ENCODE peak calls at places on chromosomes 3 and 15, in six cellular contexts. U is WTC11, I is GM12878, R is HCT116, C is HepG2, Q is H1. N is an unnamed sample.

GRCh38 chr3:119604878-119605277 is 7.2 kb downstream of the PLA1A start:
- DNase-seq in U (no peak), I (no peak), R (no peak), C (no peak), Q (no peak), N (no peak)

GRCh38 chr15:67972377-67972776 is 81.7 kb upstream of the PIAS1 start:
- DNase-seq in U (no peak), I (no peak), R (no peak), C (no peak), Q (no peak), N (no peak)

GRCh38 chr3:143977326-143978262 is 6.0 kb downstream of the DIPK2A start:
- DNase-seq in U (no peak), I (no peak), R (no peak), C (no peak), Q (no peak), N (no peak)

GRCh38 chr3:48399387-48400172 is 27.6 kb downstream of the FBXW12 start:
- DNase-seq in U (no peak), I (no peak), R (no peak), C (no peak), Q (no peak), N (no peak)

GRCh38 chr3:177787279-177788041 is 590.2 kb upstream of the TBL1XR1 start:
- DNase-seq in U (no peak), I (no peak), R (no peak), C (no peak), Q (no peak), N (no peak)

GRCh38 chr3:17322106-17322793 is 420.2 kb downstream of the TBC1D5 start:
- DNase-seq in U (no peak), I (no peak), R (no peak), C (no peak), Q (no peak), N (no peak)

GRCh38 chr3:27521179-27521871 is 37.1 kb upstream of the SLC4A7 start:
- DNase-seq in U (no peak), I (no peak), R (no peak), C (peak), Q (no peak), N (no peak)

GRCh38 chr15:91268510-91268909 is 168.5 kb downstream of the SV2B start:
- DNase-seq in U (peak), I (no peak), R (peak), C (no peak), Q (no peak), N (peak)

GRCh38 chr15:60798821-60799220 is 319.9 kb upstream of the ICE2 start:
- DNase-seq in U (no peak), I (peak), R (no peak), C (peak), Q (no peak), N (no peak)

GRCh38 chr3:15497984-15498383 is 23.5 kb downstream of the COLQ start:
- DNase-seq in U (no peak), I (no peak), R (no peak), C (no peak), Q (no peak), N (no peak)

GRCh38 chr3:28134792-28135375 is 106.5 kb upstream of the CMC1 start:
- DNase-seq in U (no peak), I (no peak), R (no peak), C (peak), Q (no peak), N (no peak)

GRCh38 chr3:148763921-148764320 is 63.7 kb upstream of the CPB1 start:
- DNase-seq in U (no peak), I (no peak), R (no peak), C (no peak), Q (no peak), N (no peak)

GRCh38 chr3:12545473-12545791 is at the start of gene MKRN2OS:
- DNase-seq in U (peak), I (no peak), R (peak), C (no peak), Q (no peak), N (no peak)

GRCh38 chr3:173796865-173797264 is 399.3 kb downstream of the NLGN1 start:
- DNase-seq in U (no peak), I (no peak), R (no peak), C (no peak), Q (no peak), N (no peak)

GRCh38 chr3:197613187-197613586 is 57.4 kb upstream of the BDH1 start:
- DNase-seq in U (no peak), I (no peak), R (no peak), C (no peak), Q (no peak), N (no peak)

GRCh38 chr3:111236833-111237713 is 165.5 kb downstream of the NECTIN3 start:
- DNase-seq in U (no peak), I (no peak), R (no peak), C (no peak), Q (no peak), N (no peak)
- TF ChIP-seq SP1 in U (no peak), I (no peak), R (no peak), C (no peak), Q (no peak), N (no peak)

DNA sequence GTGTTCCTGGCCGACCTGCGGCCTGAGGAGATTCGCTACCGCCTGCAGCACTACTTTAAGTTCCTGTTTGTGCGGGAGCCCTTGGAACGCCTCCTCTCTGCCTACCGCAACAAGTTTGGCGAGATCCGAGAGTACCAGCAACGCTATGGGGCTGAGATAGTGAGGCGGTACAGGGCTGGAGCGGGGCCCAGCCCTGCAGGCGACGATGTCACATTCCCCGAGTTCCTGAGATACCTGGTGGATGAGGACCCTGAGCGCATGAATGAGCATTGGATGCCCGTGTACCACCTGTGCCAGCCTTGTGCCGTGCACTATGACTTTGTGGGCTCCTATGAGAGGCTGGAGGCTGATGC is 970 bp downstream of the CHST14 start:
- DNase-seq in U (peak), I (no peak), R (no peak), C (peak), Q (peak), N (no peak)
- TF ChIP-seq SP1 in U (no peak), I (no peak), R (no peak), C (no peak), Q (no peak), N (no peak)

GRCh38 chr3:125107861-125108567 is 52.2 kb upstream of the HEG1 start:
- DNase-seq in U (no peak), I (peak), R (no peak), C (no peak), Q (no peak), N (no peak)
- TF ChIP-seq SP1 in U (no peak), I (no peak), R (no peak), C (no peak), Q (no peak), N (no peak)

GRCh38 chr3:126147932-126148683 is 32.3 kb downstream of the ALDH1L1 start:
- DNase-seq in U (peak), I (no peak), R (no peak), C (no peak), Q (no peak), N (peak)
- TF ChIP-seq SP1 in U (no peak), I (no peak), R (no peak), C (no peak), Q (no peak), N (no peak)

DNA sequence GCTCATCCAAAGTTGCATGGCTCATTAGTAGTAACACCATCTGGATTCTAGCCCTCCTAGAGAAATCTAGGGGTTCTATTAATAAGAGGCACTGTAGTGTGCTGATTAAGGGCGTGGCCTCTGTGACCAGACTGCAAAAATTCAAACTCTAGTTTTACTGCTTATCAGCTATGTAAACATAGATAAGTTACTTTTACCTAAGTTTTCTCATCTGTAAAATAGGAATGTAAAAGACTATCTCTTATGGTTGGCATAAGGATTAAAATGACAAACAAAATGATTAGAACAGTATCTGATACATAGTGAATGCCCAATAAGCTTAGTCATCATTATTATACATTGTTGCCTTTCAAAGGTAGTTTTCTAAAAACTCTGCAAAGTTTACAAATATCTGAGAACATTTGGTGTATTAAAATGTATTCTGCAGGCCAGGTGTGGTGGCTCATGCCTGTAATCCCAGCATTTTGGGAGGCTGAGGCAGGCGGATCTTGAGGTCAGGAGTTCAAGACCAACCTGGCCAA is 4.5 kb downstream of the PTX3 start:
- DNase-seq in U (no peak), I (no peak), R (no peak), C (no peak), Q (no peak), N (no peak)
- TF ChIP-seq SP1 in U (no peak), I (no peak), R (no peak), C (no peak), Q (no peak), N (no peak)

DNA sequence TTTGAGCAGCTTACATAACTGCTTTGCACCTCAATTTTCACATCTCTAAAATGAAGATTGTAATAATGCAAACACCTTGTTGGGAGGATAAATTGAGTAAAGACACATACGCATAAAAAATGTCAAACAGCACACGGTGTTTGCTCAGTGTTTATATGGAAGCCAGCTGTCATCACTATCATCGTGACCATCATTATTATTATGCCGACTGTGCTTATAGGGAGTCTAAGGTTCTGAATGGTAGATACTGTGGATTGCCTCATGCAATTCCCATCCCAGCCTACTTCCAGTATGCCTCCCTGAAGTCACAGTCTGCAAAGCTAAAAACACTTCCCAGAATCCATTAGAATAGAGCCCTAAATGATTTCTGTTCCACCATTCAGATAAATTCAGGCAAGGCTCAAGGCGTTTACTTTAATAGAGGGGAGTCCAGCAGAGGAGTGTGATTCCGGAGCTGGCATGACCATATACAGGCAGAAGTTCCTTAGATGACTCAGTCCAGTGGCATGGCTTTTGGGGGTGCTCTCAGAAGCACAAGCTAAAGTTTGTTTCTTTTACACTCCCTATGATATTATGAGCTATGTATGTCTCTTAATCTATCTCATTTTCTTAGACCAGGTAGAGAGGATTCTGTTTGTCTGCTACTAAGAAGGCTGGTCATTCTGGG is 148.7 kb downstream of the MEX3B start:
- DNase-seq in U (no peak), I (no peak), R (no peak), C (no peak), Q (no peak), N (no peak)
- TF ChIP-seq SP1 in U (no peak), I (no peak), R (no peak), C (no peak), Q (no peak), N (no peak)